ENCODE peak calls at places on chromosomes 11 and 22, in eight cellular contexts. U, N, G, T, D, Z, J and I are unnamed samples. For H3K4me1, the result is how much of the 10 kb centered on the place peaks cover.

GRCh38 chr11:134750619-134751018 is 338.6 kb upstream of the B3GAT1 start:
- DNase-seq in G (no peak), Z (no peak), N (no peak), T (no peak), D (no peak), J (no peak), U (no peak), I (no peak)

GRCh38 chr11:71269603-71270511 is 17.5 kb upstream of the SHANK2 start:
- DNase-seq in N (no peak), G (no peak), D (no peak), J (no peak), U (no peak), Z (peak), T (no peak), I (no peak)

GRCh38 chr11:75303544-75304224 is 47.8 kb downstream of the ARRB1 start:
- DNase-seq in U (peak), T (no peak), J (no peak), G (no peak), N (no peak), Z (no peak), D (no peak), I (no peak)

GRCh38 chr11:121932646-121933185 is 183.3 kb downstream of the BLID start:
- DNase-seq in D (no peak), G (no peak), T (no peak), J (no peak), U (no peak), N (no peak), Z (no peak), I (no peak)

GRCh38 chr11:103585911-103586310 is 450.5 kb upstream of the DDI1 start:
- DNase-seq in N (no peak), D (no peak), G (no peak), Z (no peak), J (no peak), U (no peak), T (no peak), I (no peak)

GRCh38 chr11:113317297-113317696 is 2.9 kb downstream of the TTC12 start:
- DNase-seq in J (no peak), U (no peak), T (no peak), N (no peak), Z (no peak), G (no peak), D (no peak), I (no peak)

GRCh38 chr11:17498058-17498457 is 21.4 kb upstream of the ABCC8 start:
- DNase-seq in Z (peak), J (no peak), D (peak), N (peak), U (no peak), T (no peak), G (no peak), I (no peak)

GRCh38 chr11:67437082-67437821 is at the start of gene PTPRCAP:
- DNase-seq in Z (no peak), D (no peak), U (peak), G (peak), N (peak), J (no peak), T (peak), I (no peak)

GRCh38 chr11:117679464-117679863 is 117.6 kb downstream of the DSCAML1 start:
- DNase-seq in N (no peak), T (no peak), G (no peak), J (no peak), U (no peak), D (no peak), Z (no peak), I (no peak)

GRCh38 chr22:35230839-35231584 is 26.3 kb upstream of the HMGXB4 start:
- DNase-seq in D (peak), Z (no peak), J (no peak), N (peak), U (no peak), T (no peak), G (no peak), I (no peak)

GRCh38 chr11:19605500-19606371 is 106.9 kb upstream of the NAV2 start:
- DNase-seq in Z (no peak), U (no peak), N (no peak), J (no peak), T (no peak), D (no peak), G (no peak), I (no peak)

GRCh38 chr11:128506999-128507591 is 80.3 kb downstream of the ETS1 start:
- DNase-seq in G (no peak), Z (no peak), D (no peak), T (peak), N (peak), U (peak), J (peak), I (peak)

GRCh38 chr11:68013611-68014156 is 3.6 kb downstream of the ALDH3B1 start:
- DNase-seq in T (no peak), N (no peak), J (no peak), Z (no peak), D (no peak), G (no peak), U (peak), I (no peak)

GRCh38 chr22:47994045-47994444 is 1231.6 kb downstream of the TBC1D22A start:
- DNase-seq in T (no peak), J (no peak), U (no peak), G (no peak), Z (no peak), D (no peak), N (no peak), I (no peak)

GRCh38 chr22:30863161-30863833 is 105.3 kb downstream of the MORC2 start:
- DNase-seq in G (no peak), D (no peak), U (no peak), J (no peak), Z (peak), T (no peak), N (no peak), I (no peak)

GRCh38 chr11:62123669-62124185 is at the start of gene INCENP:
- DNase-seq in D (peak), N (peak), U (peak), J (peak), Z (peak), G (peak), T (peak), I (peak)

GRCh38 chr11:62120466-62120865 is 3.3 kb upstream of the INCENP start:
- DNase-seq in U (no peak), D (no peak), G (no peak), N (no peak), Z (no peak), J (no peak), T (no peak), I (no peak)

GRCh38 chr11:62120001-62120400 is 3.8 kb upstream of the INCENP start:
- DNase-seq in N (no peak), G (peak), D (no peak), U (no peak), T (no peak), Z (no peak), J (no peak), I (no peak)

GRCh38 chr11:62124186-62125113 is 639 bp downstream of the INCENP start:
- DNase-seq in T (peak), U (peak), G (no peak), D (no peak), J (no peak), Z (no peak), N (peak), I (no peak)

DNA sequence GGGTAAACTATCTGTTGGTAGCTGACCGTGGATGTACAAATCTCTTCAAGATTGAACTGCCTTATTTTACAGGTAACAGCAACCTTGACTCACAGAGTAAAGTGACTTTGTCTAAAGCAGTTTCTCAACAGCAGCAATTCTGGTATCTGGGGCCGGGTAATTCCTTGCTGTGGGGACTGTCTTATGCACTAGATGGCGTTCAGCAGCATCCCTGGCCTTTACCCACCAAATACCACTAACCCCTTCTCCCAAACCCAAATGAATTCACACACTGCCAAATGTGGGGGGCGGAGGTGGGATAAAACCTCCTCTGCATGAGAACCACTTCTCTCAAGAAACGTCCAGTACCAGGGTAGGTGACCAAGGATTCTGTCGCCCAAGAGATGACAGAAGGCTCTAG is 1.7 kb upstream of the INCENP start:
- DNase-seq in J (no peak), U (no peak), T (no peak), Z (no peak), D (peak), N (no peak), G (no peak), I (no peak)
- TF ChIP-seq CTCF in J (no peak), U (no peak), T (no peak), Z (peak), D (peak), N (no peak), G (no peak), I (no peak)

GRCh38 chr22:22396741-22397291 is 111.7 kb downstream of the ZNF280B start:
- DNase-seq in D (no peak), Z (no peak), J (no peak), T (no peak), G (no peak), N (no peak), U (no peak), I (no peak)

GRCh38 chr22:22397875-22398524 is 110.5 kb downstream of the ZNF280B start:
- DNase-seq in J (no peak), T (no peak), G (no peak), D (no peak), Z (no peak), N (no peak), U (no peak), I (no peak)

GRCh38 chr22:22395230-22395629 is 113.3 kb downstream of the ZNF280B start:
- DNase-seq in T (no peak), D (no peak), N (no peak), J (no peak), U (no peak), G (peak), Z (no peak), I (no peak)

GRCh38 chr22:22398530-22399327 is 109.8 kb downstream of the ZNF280B start:
- DNase-seq in J (no peak), T (no peak), U (no peak), Z (no peak), D (no peak), G (no peak), N (no peak), I (no peak)

GRCh38 chr22:22397292-22397870 is 111.2 kb downstream of the ZNF280B start:
- DNase-seq in T (no peak), G (no peak), N (no peak), U (no peak), D (peak), J (no peak), Z (no peak), I (no peak)
- H3K4me1 ChIP-seq in T (under half), G (under half), N (under half), U (under half), D (under half), J (under half), Z (under half), I (under half)

GRCh38 chr11:3795131-3796092 is 1.9 kb downstream of the NUP98 start:
- DNase-seq in G (no peak), T (no peak), Z (no peak), D (no peak), N (no peak), U (no peak), J (no peak), I (no peak)
- H3K27ac ChIP-seq in G (peak), T (no peak), Z (no peak), D (no peak), N (peak), U (no peak), J (no peak), I (peak)

GRCh38 chr11:126194121-126194543 is 17.3 kb downstream of the RPUSD4 start:
- DNase-seq in J (peak), T (no peak), D (no peak), N (peak), U (no peak), Z (peak), G (no peak), I (no peak)
- TF ChIP-seq CTCF in J (peak), T (peak), D (peak), N (peak), U (peak), Z (no peak), G (no peak), I (peak)

GRCh38 chr22:42072606-42073330 is 1.3 kb upstream of the PHETA2 start:
- DNase-seq in U (no peak), D (no peak), T (no peak), Z (no peak), N (no peak), G (no peak), J (no peak), I (no peak)
- H3K4me1 ChIP-seq in U (under half), D (under half), T (under half), Z (under half), N (under half), G (under half), J (under half), I (under half)

DNA sequence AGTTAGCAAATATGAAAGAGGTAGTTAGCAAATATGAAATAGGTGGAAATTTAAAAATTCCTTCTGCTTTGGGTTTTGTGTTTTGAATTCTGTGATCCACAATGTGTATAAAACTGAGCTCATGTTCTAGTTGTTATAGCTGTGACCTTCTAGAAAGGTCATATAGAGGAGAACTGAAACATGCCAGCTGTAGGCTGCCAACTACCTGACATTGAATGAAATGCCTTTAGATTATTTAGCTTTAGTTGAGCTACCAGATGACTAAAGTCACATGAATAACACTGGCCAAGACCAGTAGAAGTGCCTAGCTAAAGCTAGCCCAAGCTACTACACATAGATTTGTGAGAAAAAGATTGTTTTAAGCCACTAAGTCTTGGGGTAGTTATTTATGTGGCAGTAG is 5.8 kb upstream of the TCN1 start:
- DNase-seq in U (no peak), G (no peak), Z (no peak), D (no peak), T (no peak), N (no peak), J (no peak), I (no peak)
- H3K27ac ChIP-seq in U (no peak), G (no peak), Z (no peak), D (no peak), T (no peak), N (no peak), J (no peak), I (no peak)

DNA sequence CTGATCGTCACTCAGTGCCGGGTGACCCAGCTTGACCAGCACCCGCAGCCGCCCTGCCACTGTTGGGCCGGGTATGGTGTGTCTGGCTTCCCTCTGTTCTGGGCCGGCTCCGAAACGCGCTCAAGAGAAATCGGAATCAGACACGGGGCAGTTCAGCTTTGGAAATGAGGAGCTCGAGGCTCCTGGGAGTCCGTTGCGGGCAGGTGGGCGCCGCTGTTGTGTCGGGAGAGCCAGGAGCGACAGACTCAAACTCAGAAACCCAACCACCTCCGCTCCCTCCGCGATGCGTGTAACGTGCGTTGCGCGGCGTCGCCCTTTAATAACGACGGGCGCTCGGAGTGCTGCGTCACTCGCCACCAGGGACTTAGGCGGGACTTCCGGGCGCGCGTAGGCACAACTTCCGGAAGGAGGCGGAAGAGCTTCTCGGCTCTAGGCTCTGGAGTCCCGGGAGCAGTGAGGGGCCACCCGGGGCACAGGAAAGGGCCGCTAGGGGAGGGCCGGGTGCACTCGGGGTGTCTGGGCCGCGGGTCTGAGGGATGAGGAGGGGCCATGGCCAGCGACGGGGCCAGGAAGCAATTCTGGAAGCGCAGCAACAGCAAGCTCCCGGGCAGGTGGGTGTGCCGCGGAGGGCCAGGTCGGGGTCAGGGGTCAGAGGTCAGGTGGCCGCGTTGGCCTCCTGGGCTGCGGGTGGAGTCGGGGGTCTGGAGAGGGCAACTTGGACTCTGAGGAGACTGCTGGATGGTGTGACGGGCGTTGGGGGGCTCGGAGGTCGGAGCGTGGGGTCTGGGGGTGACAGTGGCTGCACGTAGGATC is at the start of gene TBC1D22A:
- DNase-seq in J (peak), G (peak), U (peak), N (peak), T (peak), D (peak), Z (peak), I (peak)
- TF ChIP-seq CTCF in J (peak), G (no peak), U (no peak), N (peak), T (no peak), D (no peak), Z (no peak), I (peak)